ENCODE peak calls at places on chromosomes 7 and 10, in five cellular contexts. One of them, this sample, is unnamed.

GRCh38 chr10:86363833-86364511 is 2.6 kb downstream of the GRID1 start:
- DNase-seq in CD8-positive, alpha-beta T cell: no peak
- DNase-seq in IMR-90: no peak
- DNase-seq in fibroblast of mammary gland: no peak
- DNase-seq in tibial artery: peak
- DNase-seq in this sample: no peak

GRCh38 chr10:103793920-103794883 is 61.2 kb downstream of the SH3PXD2A start:
- DNase-seq in CD8-positive, alpha-beta T cell: no peak
- DNase-seq in IMR-90: no peak
- DNase-seq in fibroblast of mammary gland: no peak
- DNase-seq in tibial artery: no peak
- DNase-seq in this sample: no peak

GRCh38 chr10:105770813-105771212 is 1129.7 kb downstream of the SORCS3 start:
- DNase-seq in CD8-positive, alpha-beta T cell: no peak
- DNase-seq in IMR-90: no peak
- DNase-seq in fibroblast of mammary gland: no peak
- DNase-seq in tibial artery: no peak
- DNase-seq in this sample: no peak

GRCh38 chr7:157538735-157539134 is 201.9 kb downstream of the DNAJB6 start:
- DNase-seq in CD8-positive, alpha-beta T cell: no peak
- DNase-seq in IMR-90: no peak
- DNase-seq in fibroblast of mammary gland: no peak
- DNase-seq in tibial artery: no peak
- DNase-seq in this sample: no peak

GRCh38 chr7:44307301-44307900 is 18.0 kb downstream of the CAMK2B start:
- DNase-seq in CD8-positive, alpha-beta T cell: no peak
- DNase-seq in IMR-90: peak
- DNase-seq in fibroblast of mammary gland: peak
- DNase-seq in tibial artery: no peak
- DNase-seq in this sample: no peak

GRCh38 chr10:116038259-116038658 is 234.7 kb downstream of the GFRA1 start:
- DNase-seq in CD8-positive, alpha-beta T cell: no peak
- DNase-seq in IMR-90: peak
- DNase-seq in fibroblast of mammary gland: peak
- DNase-seq in tibial artery: peak
- DNase-seq in this sample: peak

GRCh38 chr10:28249512-28249911 is 53.4 kb downstream of the MPP7 start:
- DNase-seq in CD8-positive, alpha-beta T cell: no peak
- DNase-seq in IMR-90: no peak
- DNase-seq in fibroblast of mammary gland: no peak
- DNase-seq in tibial artery: no peak
- DNase-seq in this sample: no peak

GRCh38 chr7:76343294-76343930 is 15.4 kb downstream of the YWHAG start:
- DNase-seq in CD8-positive, alpha-beta T cell: no peak
- DNase-seq in IMR-90: peak
- DNase-seq in fibroblast of mammary gland: peak
- DNase-seq in tibial artery: no peak
- DNase-seq in this sample: no peak

GRCh38 chr10:98010939-98011685 is 19.3 kb downstream of the CRTAC1 start:
- DNase-seq in CD8-positive, alpha-beta T cell: no peak
- DNase-seq in IMR-90: no peak
- DNase-seq in fibroblast of mammary gland: no peak
- DNase-seq in tibial artery: no peak
- DNase-seq in this sample: no peak

GRCh38 chr10:98016781-98017475 is 13.5 kb downstream of the CRTAC1 start:
- DNase-seq in CD8-positive, alpha-beta T cell: no peak
- DNase-seq in IMR-90: no peak
- DNase-seq in fibroblast of mammary gland: no peak
- DNase-seq in tibial artery: no peak
- DNase-seq in this sample: no peak

GRCh38 chr10:98012654-98013053 is 17.8 kb downstream of the CRTAC1 start:
- DNase-seq in CD8-positive, alpha-beta T cell: no peak
- DNase-seq in IMR-90: no peak
- DNase-seq in fibroblast of mammary gland: no peak
- DNase-seq in tibial artery: no peak
- DNase-seq in this sample: no peak

GRCh38 chr10:98013776-98014175 is 16.6 kb downstream of the CRTAC1 start:
- DNase-seq in CD8-positive, alpha-beta T cell: no peak
- DNase-seq in IMR-90: no peak
- DNase-seq in fibroblast of mammary gland: no peak
- DNase-seq in tibial artery: no peak
- DNase-seq in this sample: no peak

GRCh38 chr10:98013122-98013521 is 17.3 kb downstream of the CRTAC1 start:
- DNase-seq in CD8-positive, alpha-beta T cell: no peak
- DNase-seq in IMR-90: no peak
- DNase-seq in fibroblast of mammary gland: no peak
- DNase-seq in tibial artery: no peak
- DNase-seq in this sample: no peak
- TF ChIP-seq CTCF in CD8-positive, alpha-beta T cell: no peak
- TF ChIP-seq CTCF in IMR-90: no peak
- TF ChIP-seq CTCF in fibroblast of mammary gland: no peak
- TF ChIP-seq CTCF in tibial artery: no peak
- TF ChIP-seq CTCF in this sample: no peak

DNA sequence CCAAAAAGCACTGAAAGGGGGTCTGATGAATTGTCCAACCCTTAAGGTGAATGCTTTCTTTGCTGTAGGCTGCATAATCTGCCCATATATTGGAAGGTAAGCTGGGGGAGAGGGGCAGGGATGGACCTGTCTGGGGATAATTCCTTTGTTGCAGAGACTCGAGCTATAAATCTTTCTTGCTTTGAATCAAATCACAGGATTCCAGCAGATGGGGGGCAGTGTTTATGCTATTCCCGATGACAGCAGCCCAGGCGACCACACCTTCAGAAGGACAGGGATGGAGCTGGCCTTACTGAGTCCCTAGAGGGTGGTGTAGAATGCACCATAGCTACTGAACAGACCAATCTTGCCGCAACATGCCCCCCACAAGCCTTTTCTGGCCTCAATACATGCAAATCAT is 2.5 kb downstream of the PODXL start:
- DNase-seq in CD8-positive, alpha-beta T cell: no peak
- DNase-seq in IMR-90: no peak
- DNase-seq in fibroblast of mammary gland: no peak
- DNase-seq in tibial artery: no peak
- DNase-seq in this sample: no peak
- H3K4me3 ChIP-seq in CD8-positive, alpha-beta T cell: no peak
- H3K4me3 ChIP-seq in IMR-90: no peak
- H3K4me3 ChIP-seq in fibroblast of mammary gland: no peak
- H3K4me3 ChIP-seq in tibial artery: peak
- H3K4me3 ChIP-seq in this sample: no peak

GRCh38 chr7:150756858-150757257 is 19.6 kb downstream of the GIMAP5 start:
- DNase-seq in CD8-positive, alpha-beta T cell: no peak
- DNase-seq in IMR-90: no peak
- DNase-seq in fibroblast of mammary gland: peak
- DNase-seq in tibial artery: no peak
- DNase-seq in this sample: no peak
- TF ChIP-seq CTCF in CD8-positive, alpha-beta T cell: peak
- TF ChIP-seq CTCF in IMR-90: peak
- TF ChIP-seq CTCF in fibroblast of mammary gland: peak
- TF ChIP-seq CTCF in tibial artery: peak
- TF ChIP-seq CTCF in this sample: no peak

DNA sequence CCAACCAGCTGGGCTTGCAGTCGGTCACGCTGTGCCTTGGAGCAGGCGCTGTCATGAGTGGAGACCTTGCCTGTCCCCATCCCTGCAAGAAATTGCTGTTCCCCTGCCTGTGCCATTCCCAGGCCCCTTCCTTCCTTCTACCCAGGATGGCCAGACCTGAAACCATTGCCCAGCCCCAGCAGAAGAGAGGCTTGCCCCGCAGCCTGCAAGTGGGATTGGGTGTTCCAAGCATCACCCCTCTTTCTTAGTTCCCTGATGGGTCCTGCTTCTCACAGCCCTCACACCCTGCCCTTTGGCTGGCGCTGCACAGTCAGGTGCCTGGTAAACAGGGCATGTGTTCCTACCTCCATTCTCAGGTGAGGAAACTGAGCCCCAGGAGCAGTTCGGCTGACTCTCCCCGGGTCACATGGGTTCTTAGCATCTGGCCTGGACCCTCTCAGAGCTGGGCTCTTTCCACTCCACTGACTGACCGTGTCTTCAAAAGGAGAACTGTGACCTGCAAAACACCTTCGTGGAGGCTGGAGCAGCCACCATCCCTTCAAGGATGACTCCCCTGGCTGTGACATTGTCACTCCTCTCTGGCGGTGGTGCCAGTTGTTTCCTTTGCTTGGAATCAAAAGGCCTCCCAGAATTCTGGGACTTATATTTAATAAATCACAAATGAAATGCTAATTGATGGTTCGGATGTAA is 41.9 kb upstream of the PDCD4 start:
- DNase-seq in CD8-positive, alpha-beta T cell: no peak
- DNase-seq in IMR-90: no peak
- DNase-seq in fibroblast of mammary gland: no peak
- DNase-seq in tibial artery: no peak
- DNase-seq in this sample: no peak
- H3K4me3 ChIP-seq in CD8-positive, alpha-beta T cell: no peak
- H3K4me3 ChIP-seq in IMR-90: no peak
- H3K4me3 ChIP-seq in fibroblast of mammary gland: no peak
- H3K4me3 ChIP-seq in tibial artery: no peak
- H3K4me3 ChIP-seq in this sample: no peak

DNA sequence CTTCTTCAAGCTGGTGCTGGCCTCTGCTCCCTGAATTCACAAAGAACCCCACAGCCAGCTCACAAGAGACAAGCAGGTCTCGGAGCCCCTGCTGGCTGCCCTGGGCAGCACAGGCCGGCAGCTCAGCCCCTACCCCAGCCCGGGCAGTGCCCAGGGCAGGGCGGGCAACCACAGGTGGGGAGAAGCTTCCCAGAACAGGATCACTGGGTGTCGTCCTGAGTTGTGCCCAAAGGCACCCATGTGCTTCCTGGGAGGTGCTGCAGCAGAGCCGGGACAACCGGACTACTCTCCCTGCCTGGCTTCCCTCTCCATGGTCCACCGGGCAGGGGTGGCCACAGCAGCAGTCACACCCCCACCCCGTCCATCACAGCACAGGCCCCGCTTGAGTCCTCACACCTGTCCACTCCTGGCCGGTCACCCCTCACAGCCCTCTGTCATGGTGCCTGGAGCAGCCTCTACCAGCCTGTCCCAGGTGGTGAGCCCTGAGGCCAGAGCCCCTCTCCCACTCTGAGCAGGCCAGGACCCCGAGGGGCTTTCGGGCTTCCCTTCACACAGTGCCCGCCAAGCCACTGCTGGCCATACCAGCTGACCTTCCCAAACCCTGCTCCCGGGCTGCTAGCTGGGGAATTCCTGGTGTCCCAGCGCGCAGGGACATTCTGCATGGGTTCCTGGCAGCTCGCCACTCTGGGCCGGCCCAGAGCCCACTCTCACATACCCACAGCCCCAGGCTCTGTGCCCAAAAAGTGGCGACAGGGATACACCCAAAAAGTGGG is 3.1 kb downstream of the RASGEF1A start:
- DNase-seq in CD8-positive, alpha-beta T cell: no peak
- DNase-seq in IMR-90: no peak
- DNase-seq in fibroblast of mammary gland: no peak
- DNase-seq in tibial artery: no peak
- DNase-seq in this sample: no peak
- TF ChIP-seq CTCF in CD8-positive, alpha-beta T cell: no peak
- TF ChIP-seq CTCF in IMR-90: peak
- TF ChIP-seq CTCF in fibroblast of mammary gland: no peak
- TF ChIP-seq CTCF in tibial artery: no peak
- TF ChIP-seq CTCF in this sample: peak

DNA sequence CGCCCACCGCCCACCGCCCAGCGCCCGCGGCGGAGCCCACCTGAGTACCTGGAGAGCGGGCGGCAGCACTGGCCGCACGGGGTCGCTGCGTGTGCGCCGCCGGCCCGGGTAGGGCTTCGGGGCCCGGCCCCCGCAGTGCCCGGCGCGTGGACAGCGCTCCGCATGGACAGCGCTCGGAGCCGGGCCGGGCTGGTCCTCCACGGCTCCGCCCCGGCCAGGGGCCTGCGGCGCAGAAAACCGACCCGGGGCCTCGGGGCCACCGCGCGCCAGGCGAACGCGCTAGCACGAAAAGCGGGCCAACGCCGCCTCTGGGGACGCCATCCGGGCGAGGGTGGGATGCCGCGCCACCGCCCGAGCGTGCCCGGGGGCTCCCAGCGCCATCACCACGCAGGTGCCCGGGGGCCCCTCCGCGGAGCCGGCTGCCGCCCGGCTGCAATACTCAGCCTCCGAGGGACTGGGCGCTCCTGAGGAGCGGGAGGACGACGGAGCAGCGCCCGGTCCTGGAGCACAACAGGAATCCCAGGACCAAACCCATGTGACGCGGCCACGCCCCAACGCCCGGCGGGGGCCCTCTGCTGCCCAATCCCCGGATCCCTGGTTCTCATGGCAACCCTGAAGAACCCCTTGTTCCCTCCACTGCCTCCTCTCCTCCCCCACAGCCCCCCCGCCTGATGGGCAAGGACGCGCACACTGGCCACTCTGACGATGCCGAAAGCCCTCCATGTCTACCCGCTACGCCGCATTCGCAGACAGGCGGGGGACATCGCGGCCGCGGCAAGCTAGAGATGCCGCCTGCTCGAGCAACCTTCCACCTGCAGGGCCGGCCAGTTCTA is at the start of gene GRB10:
- DNase-seq in CD8-positive, alpha-beta T cell: no peak
- DNase-seq in IMR-90: peak
- DNase-seq in fibroblast of mammary gland: peak
- DNase-seq in tibial artery: no peak
- DNase-seq in this sample: peak
- H3K4me3 ChIP-seq in CD8-positive, alpha-beta T cell: peak
- H3K4me3 ChIP-seq in IMR-90: peak
- H3K4me3 ChIP-seq in fibroblast of mammary gland: peak
- H3K4me3 ChIP-seq in tibial artery: peak
- H3K4me3 ChIP-seq in this sample: peak

DNA sequence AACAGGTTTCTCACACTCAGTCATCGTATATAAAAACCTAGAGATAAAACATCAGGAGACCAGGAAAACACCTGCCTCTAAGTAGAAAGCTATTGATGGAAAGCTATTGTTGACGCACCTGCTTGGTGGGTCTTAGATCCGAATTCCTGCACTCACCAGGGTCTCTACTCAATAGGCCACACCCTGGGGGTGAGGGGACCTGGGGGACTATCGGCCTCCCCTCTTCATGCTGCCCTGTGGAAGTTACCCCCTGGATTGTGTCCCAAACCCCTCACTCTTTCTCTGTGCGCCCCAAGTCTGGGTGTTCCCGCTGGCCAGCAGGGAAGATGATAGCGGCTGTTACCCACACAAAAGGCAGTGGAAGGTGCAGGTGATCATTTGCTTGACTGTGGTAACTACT is 313.0 kb downstream of the WDR37 start:
- DNase-seq in CD8-positive, alpha-beta T cell: no peak
- DNase-seq in IMR-90: no peak
- DNase-seq in fibroblast of mammary gland: no peak
- DNase-seq in tibial artery: no peak
- DNase-seq in this sample: no peak
- TF ChIP-seq CTCF in CD8-positive, alpha-beta T cell: peak
- TF ChIP-seq CTCF in IMR-90: no peak
- TF ChIP-seq CTCF in fibroblast of mammary gland: no peak
- TF ChIP-seq CTCF in tibial artery: no peak
- TF ChIP-seq CTCF in this sample: no peak

GRCh38 chr10:99913831-99914235 is 95.9 kb downstream of the DNMBP start:
- DNase-seq in CD8-positive, alpha-beta T cell: no peak
- DNase-seq in IMR-90: no peak
- DNase-seq in fibroblast of mammary gland: no peak
- DNase-seq in tibial artery: no peak
- DNase-seq in this sample: peak
- H3K4me3 ChIP-seq in CD8-positive, alpha-beta T cell: no peak
- H3K4me3 ChIP-seq in IMR-90: no peak
- H3K4me3 ChIP-seq in fibroblast of mammary gland: no peak
- H3K4me3 ChIP-seq in tibial artery: no peak
- H3K4me3 ChIP-seq in this sample: peak

This sample was measured in astrocyte of the spinal cord.